ENCODE peak calls at places on chromosomes 4 and X, in eight cellular contexts. J is mesendoderm; B is NT2/D1; O is sigmoid colon; A is hepatic stellate cell; Y is NCI-H1092 treated with DMSO at 0.1 percent for 48 hours; I is activated CD4-positive, alpha-beta T cell treated with anti-CD3 and anti-CD28 coated beads, Interleukin-2, amount 10 ng/mL, durations not matched to agents 7 days and 5 days; P is HEK293T. S is an unnamed sample.

GRCh38 chrX:101287402-101287801 is 3.7 kb downstream of the TAF7L start:
- DNase-seq in A (peak), I (peak), Y (peak), O (no peak), P (peak), B (peak), J (peak), S (peak)

GRCh38 chr4:37835031-37835430 is 8.5 kb downstream of the PGM2 start:
- DNase-seq in I (no peak), O (no peak), P (no peak), A (no peak), J (no peak), Y (no peak), B (no peak), S (no peak)

GRCh38 chr4:41744572-41745291 is 3.8 kb downstream of the PHOX2B start:
- DNase-seq in P (no peak), Y (no peak), A (no peak), J (no peak), B (no peak), I (no peak), O (no peak), S (no peak)

GRCh38 chr4:43843501-43843900 is 605.1 kb downstream of the KCTD8 start:
- DNase-seq in I (no peak), J (peak), B (no peak), P (no peak), A (no peak), O (no peak), Y (no peak), S (no peak)

GRCh38 chr4:16875487-16875886 is 23.0 kb downstream of the LDB2 start:
- DNase-seq in I (no peak), B (no peak), P (no peak), Y (no peak), J (peak), O (no peak), A (peak), S (no peak)

GRCh38 chr4:113052379-113052951 is 3.0 kb downstream of the ANK2 start:
- DNase-seq in O (no peak), Y (no peak), P (no peak), A (no peak), I (peak), B (no peak), J (no peak), S (peak)

GRCh38 chr4:48902266-48902665 is 4.3 kb downstream of the OCIAD2 start:
- DNase-seq in I (no peak), Y (no peak), J (no peak), A (no peak), P (no peak), O (no peak), B (no peak), S (peak)

GRCh38 chrX:132795211-132795610 is 163.2 kb downstream of the HS6ST2 start:
- DNase-seq in Y (no peak), J (peak), B (no peak), A (no peak), I (no peak), O (no peak), P (no peak), S (no peak)

GRCh38 chr4:14783011-14783877 is 219.0 kb upstream of the CPEB2 start:
- DNase-seq in I (peak), B (no peak), A (no peak), Y (no peak), P (no peak), J (no peak), O (no peak), S (no peak)

GRCh38 chr4:25031077-25031606 is 396 bp upstream of the LGI2 start:
- DNase-seq in J (peak), B (no peak), A (peak), O (peak), P (peak), Y (peak), I (no peak), S (peak)

GRCh38 chrX:135605906-135606305 is 85.4 kb downstream of the INTS6L start:
- DNase-seq in I (no peak), Y (no peak), P (no peak), A (no peak), B (no peak), J (no peak), O (no peak), S (no peak)